ENCODE peak calls at places on chromosomes 6 and 20, in seven cellular contexts. X, E, T, V, M, Y and U are unnamed samples.
A peak's percentile ranks its signal among the peaks of the same experiment; 100 is the strongest.

GRCh38 chr20:48831702-48832422 is 4.1 kb upstream of the PREX1 start:
- DNase-seq in T (no peak), Y (no peak), M (peak; percentile 52), X (no peak), V (no peak), E (no peak), U (no peak)

GRCh38 chr6:31400467-31401289 is 2.7 kb upstream of the MICA start:
- DNase-seq in V (peak; percentile 65), T (peak; percentile 38), X (peak; percentile 61), Y (no peak), E (no peak), M (peak; percentile 51), U (no peak)

GRCh38 chr6:150254671-150255228 is 111.9 kb downstream of the PPP1R14C start:
- DNase-seq in T (no peak), V (no peak), E (no peak), M (no peak), X (no peak), Y (no peak), U (no peak)

GRCh38 chr20:64093013-64093503 is 8.9 kb upstream of the LKAAEAR1 start:
- DNase-seq in Y (no peak), E (no peak), V (peak; percentile 64), T (no peak), X (no peak), M (peak; percentile 41), U (no peak)

GRCh38 chr6:158605266-158605878 is 39.2 kb downstream of the DYNLT1 start:
- DNase-seq in V (peak; percentile 72), X (peak; percentile 86), E (peak; percentile 85), T (peak; percentile 48), Y (peak; percentile 36), M (peak; percentile 73), U (peak; percentile 53)

GRCh38 chr20:41453006-41453950 is 86.7 kb upstream of the EMILIN3 start:
- DNase-seq in M (no peak), Y (no peak), X (no peak), E (no peak), V (no peak), T (no peak), U (no peak)

GRCh38 chr20:52793339-52793963 is 178.7 kb upstream of the TSHZ2 start:
- DNase-seq in V (no peak), E (peak; percentile 14), Y (no peak), X (no peak), M (no peak), T (no peak), U (no peak)

GRCh38 chr6:37653933-37654565 is 43.6 kb downstream of the MDGA1 start:
- DNase-seq in M (peak; percentile 90), X (peak; percentile 81), V (peak; percentile 36), Y (peak; percentile 19), T (peak; percentile 47), E (peak; percentile 64), U (no peak)

GRCh38 chr20:36847710-36848040 is 28.3 kb upstream of the TLDC2 start:
- DNase-seq in E (no peak), Y (no peak), V (no peak), X (no peak), M (no peak), T (no peak), U (no peak)

GRCh38 chr20:18666803-18667460 is 79.1 kb downstream of the DTD1 start:
- DNase-seq in E (peak; percentile 12), T (no peak), M (no peak), Y (no peak), X (no peak), V (no peak), U (no peak)

GRCh38 chr20:55354700-55355099 is 650.6 kb downstream of the CBLN4 start:
- DNase-seq in T (no peak), E (peak; percentile 1), M (no peak), V (no peak), X (no peak), Y (no peak), U (no peak)

GRCh38 chr20:49608752-49609670 is 41.1 kb upstream of the PTGIS start:
- DNase-seq in M (peak; percentile 74), V (peak; percentile 75), T (peak; percentile 33), E (peak; percentile 80), X (peak; percentile 90), Y (no peak), U (peak; percentile 61)

GRCh38 chr6:134757911-134758361 is 192.0 kb downstream of the ALDH8A1 start:
- DNase-seq in E (no peak), Y (no peak), X (no peak), T (no peak), V (no peak), M (no peak), U (no peak)
- TF ChIP-seq SIN3A in E (no peak), Y (no peak), X (no peak), T (no peak), V (no peak), M (no peak), U (no peak)

DNA sequence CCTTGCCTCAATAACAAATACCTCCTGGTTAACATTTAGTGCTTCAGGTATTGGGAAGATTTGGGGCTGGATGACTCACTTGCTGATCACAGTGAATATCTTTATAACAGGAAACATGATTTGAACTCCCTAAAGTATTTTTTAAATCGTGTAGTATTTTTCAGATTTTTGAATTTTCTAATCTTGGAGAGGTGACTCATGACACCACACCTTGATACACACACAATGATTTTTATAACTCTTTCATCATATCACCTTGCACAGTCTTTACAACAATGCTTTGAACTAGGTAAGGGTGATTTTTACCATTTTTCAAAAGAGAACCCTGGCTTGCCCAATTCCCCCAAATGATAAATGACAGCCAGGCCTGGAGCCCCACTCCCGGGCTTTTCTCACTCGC is 273.5 kb downstream of the UST start:
- DNase-seq in X (no peak), M (no peak), T (no peak), E (no peak), Y (no peak), V (no peak), U (no peak)
- TF ChIP-seq SIN3A in X (no peak), M (no peak), T (no peak), E (no peak), Y (no peak), V (no peak), U (no peak)

GRCh38 chr6:138278326-138278725 is 60.0 kb upstream of the PBOV1 start:
- DNase-seq in E (no peak), M (no peak), Y (no peak), V (peak; percentile 64), T (no peak), X (peak; percentile 46), U (no peak)
- TF ChIP-seq SIN3A in E (no peak), M (no peak), Y (no peak), V (no peak), T (no peak), X (no peak), U (no peak)

GRCh38 chr6:33419580-33420492 is at the start of gene SYNGAP1:
- DNase-seq in M (no peak), T (no peak), X (peak; percentile 76), Y (no peak), V (no peak), E (peak; percentile 67), U (no peak)
- TF ChIP-seq SIN3A in M (no peak), T (no peak), X (no peak), Y (no peak), V (no peak), E (no peak), U (no peak)